ENCODE peak calls at places on chromosomes 4 and X, in nine cellular contexts. A is stimulated activated CD8-positive, alpha-beta memory T cell treated with anti-CD3 and anti-CD28 coated beads, Interleukin-15, amount 100 ng/mL, for 4 hours; M is GM06990; I is cardiac fibroblast; O is fibroblast of lung; R is thyroid gland; Z is epithelial cell of esophagus; N is cerebellum; L is AG08396. D is an unnamed sample.

GRCh38 chr4:181685911-181686310 is 557.3 kb upstream of the TENM3 start:
- DNase-seq in I (peak; percentile 73), O (peak; percentile 96), L (peak; percentile 17), A (no peak), Z (peak; percentile 73), R (no peak), M (no peak), N (no peak), D (no peak)

GRCh38 chr4:16544251-16544721 is 318.0 kb upstream of the TAPT1 start:
- DNase-seq in A (no peak), N (no peak), I (peak; percentile 66), R (no peak), L (no peak), O (no peak), M (no peak), Z (no peak), D (no peak)

GRCh38 chrX:2572740-2573139 is 72.0 kb upstream of the DHRSX start:
- DNase-seq in A (no peak), R (no peak), O (peak; percentile 16), L (peak; percentile 27), Z (peak; percentile 45), M (no peak), N (no peak), I (peak; percentile 7), D (no peak)

GRCh38 chrX:141701081-141701480 is 2.5 kb upstream of the SPANXD start:
- DNase-seq in Z (peak; percentile 12), L (no peak), I (peak; percentile 2), R (no peak), M (no peak), O (peak; percentile 64), A (no peak), N (no peak), D (no peak)

GRCh38 chr4:128279624-128280225 is 7.9 kb downstream of the PGRMC2 start:
- DNase-seq in A (no peak), Z (no peak), M (no peak), L (no peak), O (no peak), I (peak; percentile 59), R (no peak), N (no peak), D (no peak)

GRCh38 chr4:153345011-153345981 is 808 bp downstream of the MND1 start:
- DNase-seq in N (peak; percentile 10), Z (peak; percentile 57), M (no peak), A (no peak), I (peak; percentile 66), R (peak; percentile 55), L (peak; percentile 62), O (peak; percentile 61), D (peak; percentile 61)

GRCh38 chr4:76594152-76594551 is 159.1 kb downstream of the SHROOM3 start:
- DNase-seq in N (no peak), Z (no peak), O (no peak), M (no peak), L (no peak), R (no peak), A (no peak), I (no peak), D (no peak)

GRCh38 chr4:107689912-107690587 is 30.0 kb downstream of the PAPSS1 start:
- DNase-seq in O (peak; percentile 95), L (peak; percentile 56), A (no peak), I (peak; percentile 51), R (no peak), N (no peak), Z (peak; percentile 95), M (no peak), D (no peak)

GRCh38 chrX:102934624-102935023 is 2.4 kb upstream of the RAB40AL start:
- DNase-seq in N (peak; percentile 1), L (peak; percentile 49), Z (peak; percentile 35), O (no peak), R (peak; percentile 5), A (no peak), I (peak; percentile 27), M (no peak), D (peak; percentile 20)

GRCh38 chrX:126165721-126166401 is at the start of gene DCAF12L2:
- DNase-seq in L (no peak), O (no peak), A (no peak), Z (peak; percentile 2), N (peak; percentile 1), M (no peak), I (peak; percentile 1), R (no peak), D (no peak)

GRCh38 chrX:123476636-123477219 is 256.1 kb downstream of the THOC2 start:
- DNase-seq in M (no peak), L (no peak), R (no peak), O (peak; percentile 3), A (no peak), Z (no peak), I (no peak), N (no peak), D (no peak)

GRCh38 chr4:98546910-98547544 is 111.4 kb downstream of the TSPAN5 start:
- DNase-seq in Z (no peak), L (peak; percentile 61), M (no peak), R (peak; percentile 51), I (peak; percentile 84), O (peak; percentile 71), A (no peak), N (peak; percentile 57), D (no peak)

GRCh38 chr4:158581161-158581560 is 59.5 kb downstream of the RXFP1 start:
- DNase-seq in A (no peak), I (peak; percentile 19), L (no peak), Z (peak; percentile 58), N (no peak), M (no peak), R (no peak), O (peak; percentile 19), D (no peak)

GRCh38 chrX:154802838-154803410 is 2.4 kb downstream of the MPP1 start:
- DNase-seq in M (no peak), N (no peak), Z (no peak), L (no peak), I (no peak), A (no peak), O (no peak), R (no peak), D (no peak)

GRCh38 chr4:139301143-139301820 is at the start of gene NAA15:
- DNase-seq in L (peak; percentile 97), A (peak; percentile 96), N (peak; percentile 96), I (peak; percentile 98), Z (peak; percentile 98), O (peak; percentile 97), M (peak; percentile 96), R (peak; percentile 98), D (peak; percentile 96)

GRCh38 chr4:2794707-2795557 is 2.0 kb downstream of the SH3BP2 start:
- DNase-seq in L (no peak), M (peak; percentile 13), N (no peak), Z (peak; percentile 47), A (no peak), I (peak; percentile 90), O (peak; percentile 84), R (peak; percentile 64), D (no peak)

GRCh38 chrX:149453030-149453429 is 52.1 kb downstream of the IDS start:
- DNase-seq in Z (peak; percentile 66), N (peak; percentile 10), M (no peak), A (no peak), O (peak; percentile 45), L (peak; percentile 59), R (no peak), I (peak; percentile 37), D (peak; percentile 69)

GRCh38 chrX:111410451-111410850 is 1.5 kb downstream of the DCX start:
- DNase-seq in A (no peak), O (no peak), M (no peak), Z (no peak), I (no peak), R (no peak), N (no peak), L (no peak), D (no peak)

GRCh38 chr4:183747931-183748664 is 89.0 kb downstream of the TRAPPC11 start:
- DNase-seq in M (no peak), N (no peak), A (no peak), L (no peak), I (no peak), Z (no peak), O (no peak), R (peak; percentile 31), D (peak; percentile 4)

GRCh38 chrX:25083661-25084060 is 67.9 kb upstream of the ARX start:
- DNase-seq in I (no peak), O (no peak), R (no peak), Z (peak; percentile 84), L (no peak), N (no peak), A (no peak), M (no peak), D (no peak)

GRCh38 chr4:7393491-7394183 is 41.1 kb downstream of the PSAPL1 start:
- DNase-seq in A (no peak), M (no peak), N (no peak), I (no peak), O (no peak), R (peak; percentile 30), Z (no peak), L (no peak), D (no peak)

GRCh38 chr4:38782452-38783108 is at the start of gene TLR10:
- DNase-seq in I (peak; percentile 63), L (peak; percentile 44), M (peak; percentile 58), R (peak; percentile 33), A (no peak), O (peak; percentile 41), N (peak; percentile 28), Z (peak; percentile 67), D (no peak)

GRCh38 chr4:52799813-52800212 is 48.6 kb upstream of the ERVMER34-1 start:
- DNase-seq in I (no peak), Z (peak; percentile 8), R (no peak), O (no peak), A (no peak), L (no peak), M (no peak), N (no peak), D (no peak)

GRCh38 chrX:109732319-109732779 is 708 bp downstream of the ACSL4 start:
- DNase-seq in A (no peak), O (peak; percentile 72), I (peak; percentile 53), L (peak; percentile 17), N (peak; percentile 4), R (no peak), M (peak; percentile 30), Z (peak; percentile 42), D (no peak)

GRCh38 chr4:157701695-157701994 is 471.2 kb downstream of the GASK1B start:
- DNase-seq in A (no peak), O (peak; percentile 0), R (no peak), N (peak; percentile 7), I (no peak), L (no peak), Z (no peak), M (no peak), D (no peak)

GRCh38 chrX:17052210-17052609 is 105.8 kb downstream of the REPS2 start:
- DNase-seq in R (no peak), Z (peak; percentile 70), L (no peak), M (no peak), I (no peak), N (no peak), O (peak; percentile 65), A (no peak), D (no peak)

GRCh38 chr4:53592128-53592527 is 842 bp upstream of the LNX1 start:
- DNase-seq in L (no peak), R (no peak), I (peak; percentile 62), A (no peak), N (no peak), Z (peak; percentile 56), O (peak; percentile 50), M (no peak), D (no peak)

GRCh38 chr4:142311916-142312315 is 534.2 kb downstream of the INPP4B start:
- DNase-seq in Z (no peak), L (no peak), O (no peak), I (no peak), A (no peak), N (no peak), M (no peak), R (no peak), D (peak; percentile 99)

GRCh38 chr4:242121-242848 is 63.0 kb downstream of the ZNF732 start:
- DNase-seq in N (peak; percentile 51), I (peak; percentile 53), R (peak; percentile 67), O (peak; percentile 47), A (peak; percentile 25), Z (peak; percentile 51), M (peak; percentile 56), L (peak; percentile 22), D (peak; percentile 20)

GRCh38 chr4:83340692-83341343 is 6.2 kb upstream of the HPSE start:
- DNase-seq in R (no peak), I (no peak), L (no peak), Z (no peak), O (no peak), N (no peak), M (no peak), A (no peak), D (no peak)

GRCh38 chr4:53508446-53508845 is 82.8 kb downstream of the LNX1 start:
- DNase-seq in N (no peak), M (no peak), A (no peak), L (peak; percentile 43), I (peak; percentile 80), O (peak; percentile 87), Z (peak; percentile 11), R (no peak), D (no peak)

D was measured in foreskin melanocyte.